ENCODE peak calls at places on chromosomes 4 and X, in five cellular contexts. K, W, R, L and C are unnamed samples. For H3K4me1, the result is how much of the 10 kb centered on the place peaks cover.

GRCh38 chrX:110212299-110212698 is 105.6 kb downstream of the AMMECR1 start:
- DNase-seq in K (no peak), W (no peak), R (no peak), L (no peak), C (no peak)

GRCh38 chr4:152161676-152162330 is 374.1 kb downstream of the FBXW7 start:
- DNase-seq in K (no peak), W (no peak), R (no peak), L (no peak), C (no peak)

GRCh38 chr4:16119981-16120380 is 36.2 kb upstream of the PROM1 start:
- DNase-seq in K (no peak), W (no peak), R (no peak), L (no peak), C (no peak)

GRCh38 chr4:140237616-140238352 is 83.8 kb upstream of the MAML3 start:
- DNase-seq in K (no peak), W (peak), R (peak), L (peak), C (peak)

GRCh38 chr4:72858328-72858727 is 211.2 kb downstream of the COX18 start:
- DNase-seq in K (no peak), W (no peak), R (no peak), L (no peak), C (no peak)

GRCh38 chrX:46180258-46180687 is 364.9 kb downstream of the ZNF674 start:
- DNase-seq in K (peak), W (no peak), R (no peak), L (no peak), C (no peak)

GRCh38 chr4:144710526-144710912 is 64.6 kb downstream of the HHIP start:
- DNase-seq in K (no peak), W (no peak), R (no peak), L (no peak), C (no peak)

GRCh38 chrX:115023139-115023538 is 5.7 kb upstream of the IL13RA2 start:
- DNase-seq in K (no peak), W (peak), R (no peak), L (no peak), C (no peak)

GRCh38 chrX:69286546-69286906 is 121.3 kb upstream of the PJA1 start:
- DNase-seq in K (no peak), W (no peak), R (no peak), L (no peak), C (no peak)

GRCh38 chr4:153282023-153282422 is 62.5 kb upstream of the MND1 start:
- DNase-seq in K (no peak), W (no peak), R (no peak), L (no peak), C (no peak)

GRCh38 chr4:140756292-140757219 is at the start of gene TBC1D9:
- DNase-seq in K (peak), W (peak), R (peak), L (peak), C (peak)

GRCh38 chrX:22081475-22082092 is 49.5 kb downstream of the PHEX start:
- DNase-seq in K (no peak), W (peak), R (no peak), L (peak), C (peak)

GRCh38 chr4:54683616-54684346 is 26.0 kb downstream of the KIT start:
- DNase-seq in K (no peak), W (no peak), R (no peak), L (no peak), C (no peak)

GRCh38 chr4:21697583-21697982 is 251.0 kb downstream of the KCNIP4 start:
- DNase-seq in K (no peak), W (peak), R (no peak), L (no peak), C (no peak)

GRCh38 chr4:84877051-84877833 is 89.2 kb downstream of the WDFY3 start:
- DNase-seq in K (no peak), W (no peak), R (no peak), L (no peak), C (no peak)

GRCh38 chr4:36508390-36508789 is 227.0 kb downstream of the DTHD1 start:
- DNase-seq in K (no peak), W (no peak), R (no peak), L (no peak), C (no peak)

GRCh38 chr4:122625156-122625555 is 4.3 kb upstream of the IL21 start:
- DNase-seq in K (no peak), W (no peak), R (no peak), L (no peak), C (no peak)

GRCh38 chr4:153362184-153362583 is 17.7 kb downstream of the MND1 start:
- DNase-seq in K (no peak), W (no peak), R (no peak), L (no peak), C (no peak)

GRCh38 chr4:7415927-7416686 is 18.6 kb downstream of the PSAPL1 start:
- DNase-seq in K (no peak), W (no peak), R (no peak), L (peak), C (no peak)

GRCh38 chr4:174604198-174604597 is 81.9 kb upstream of the HPGD start:
- DNase-seq in K (no peak), W (no peak), R (no peak), L (no peak), C (no peak)

GRCh38 chr4:149793459-149793858 is 22.2 kb downstream of the IQCM start:
- DNase-seq in K (no peak), W (no peak), R (no peak), L (no peak), C (no peak)

GRCh38 chr4:173537628-173538147 is 7.7 kb upstream of the HAND2 start:
- DNase-seq in K (no peak), W (no peak), R (no peak), L (no peak), C (no peak)

GRCh38 chr4:127355738-127356137 is 277.0 kb upstream of the INTU start:
- DNase-seq in K (no peak), W (no peak), R (no peak), L (no peak), C (no peak)

GRCh38 chr4:44446801-44447562 is 1.6 kb downstream of the KCTD8 start:
- DNase-seq in K (no peak), W (no peak), R (no peak), L (peak), C (no peak)

GRCh38 chr4:124429746-124430250 is 282.7 kb downstream of the ANKRD50 start:
- DNase-seq in K (no peak), W (no peak), R (no peak), L (no peak), C (no peak)

GRCh38 chr4:150117094-150117493 is 38.8 kb downstream of the DCLK2 start:
- DNase-seq in K (no peak), W (no peak), R (no peak), L (no peak), C (no peak)

GRCh38 chr4:74206088-74206826 is 48.3 kb downstream of the MTHFD2L start:
- DNase-seq in K (peak), W (peak), R (no peak), L (no peak), C (peak)

GRCh38 chrX:100645106-100645505 is 1.1 kb downstream of the SRPX2 start:
- DNase-seq in K (no peak), W (no peak), R (no peak), L (no peak), C (no peak)

DNA sequence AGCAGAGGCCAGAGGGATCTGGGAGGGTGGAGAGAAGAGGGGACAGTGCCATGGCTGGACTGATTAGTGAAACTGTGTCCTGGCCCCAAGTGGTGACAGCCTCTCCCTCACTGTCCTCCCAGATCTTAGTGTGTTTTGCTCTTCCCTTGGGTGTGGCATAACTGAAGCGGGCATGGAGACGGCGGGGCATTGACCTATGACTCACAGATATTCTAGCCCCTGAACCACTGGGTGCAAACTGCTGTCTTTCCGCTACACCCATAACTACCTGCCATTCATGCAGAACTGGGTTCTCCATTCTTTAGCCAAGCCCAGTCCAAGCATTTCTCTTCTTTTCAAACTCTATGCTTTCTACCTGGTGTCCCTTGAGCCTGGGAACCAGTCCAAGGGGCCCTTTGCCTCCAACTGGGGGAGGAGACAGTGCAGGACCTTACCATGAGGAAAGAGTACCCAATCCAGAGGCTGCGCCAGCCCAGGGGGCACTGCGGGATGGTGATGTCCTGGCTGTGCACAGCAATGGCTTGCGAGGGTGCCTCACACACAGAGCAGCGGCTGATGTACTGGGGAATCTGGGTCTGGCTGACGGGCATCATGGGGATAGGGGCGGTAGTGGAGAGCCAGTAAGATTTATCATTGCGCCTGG is 67.6 kb downstream of the ATG4A start:
- DNase-seq in K (no peak), W (no peak), R (no peak), L (no peak), C (no peak)
- H3K4me1 ChIP-seq in K (under half), W (under half), R (under half), L (under half), C (under half)

DNA sequence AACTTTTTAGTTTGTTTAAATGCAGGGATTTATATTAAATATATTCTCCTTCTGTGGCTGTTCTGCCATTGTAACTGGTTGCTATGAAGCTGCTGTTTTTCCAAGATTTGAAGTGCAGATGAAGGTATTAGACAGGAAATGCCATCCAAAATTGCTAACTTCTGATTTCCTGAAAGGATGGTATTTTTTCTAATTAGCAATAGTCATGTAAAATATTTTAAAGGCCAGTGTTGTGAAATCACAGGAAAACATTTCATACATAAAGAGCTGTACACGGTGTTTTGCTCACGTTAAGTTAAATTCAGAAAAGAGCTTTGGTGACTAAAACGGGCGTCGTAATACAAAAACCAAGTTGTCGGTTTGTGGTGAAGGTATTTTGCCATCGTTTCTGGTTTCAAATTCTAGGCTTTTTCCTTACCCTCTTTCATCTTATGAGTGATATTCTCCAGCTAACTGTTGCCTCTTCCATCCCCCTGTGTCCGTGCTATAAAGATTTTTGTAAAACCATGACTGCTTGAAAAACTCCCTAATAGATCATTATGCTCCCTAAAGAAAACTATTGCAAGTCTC is 39.8 kb downstream of the AFF1 start:
- DNase-seq in K (no peak), W (no peak), R (no peak), L (no peak), C (no peak)
- H3K4me1 ChIP-seq in K (under half), W (under half), R (under half), L (under half), C (under half)

GRCh38 chr4:184450045-184450444 is 24.3 kb downstream of the IRF2 start:
- DNase-seq in K (no peak), W (no peak), R (no peak), L (no peak), C (no peak)

GRCh38 chr4:184451726-184452125 is 22.6 kb downstream of the IRF2 start:
- DNase-seq in K (no peak), W (no peak), R (no peak), L (no peak), C (no peak)

GRCh38 chr4:184448828-184449227 is 25.5 kb downstream of the IRF2 start:
- DNase-seq in K (no peak), W (peak), R (no peak), L (no peak), C (no peak)

GRCh38 chr4:184453402-184454160 is 20.8 kb downstream of the IRF2 start:
- DNase-seq in K (no peak), W (peak), R (no peak), L (no peak), C (no peak)

DNA sequence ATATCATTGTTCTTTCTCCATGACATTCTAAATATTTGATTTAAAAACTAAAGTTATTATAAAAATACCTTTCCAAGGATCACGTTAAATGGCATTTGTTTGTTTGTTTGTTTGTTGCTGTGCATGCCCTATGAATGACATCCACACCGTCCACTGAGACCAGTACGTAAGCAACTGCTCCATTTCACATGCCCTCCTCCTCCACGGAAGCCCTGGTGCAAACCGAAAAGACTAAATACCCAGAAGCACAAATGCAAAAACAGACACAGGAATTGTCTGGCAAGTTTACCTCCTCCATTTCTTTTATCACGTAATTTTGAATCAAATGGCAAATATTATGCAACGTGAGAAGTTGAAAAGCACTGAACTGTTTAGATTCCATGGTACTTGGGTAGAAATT is 23.6 kb downstream of the IRF2 start:
- DNase-seq in K (no peak), W (no peak), R (no peak), L (no peak), C (no peak)
- H3K4me1 ChIP-seq in K (under half), W (under half), R (half or more), L (half or more), C (under half)

GRCh38 chr4:1210971-1211370 is 38.0 kb downstream of the CTBP1 start:
- DNase-seq in K (no peak), W (no peak), R (no peak), L (peak), C (peak)
- H3K4me1 ChIP-seq in K (under half), W (under half), R (under half), L (under half), C (under half)

DNA sequence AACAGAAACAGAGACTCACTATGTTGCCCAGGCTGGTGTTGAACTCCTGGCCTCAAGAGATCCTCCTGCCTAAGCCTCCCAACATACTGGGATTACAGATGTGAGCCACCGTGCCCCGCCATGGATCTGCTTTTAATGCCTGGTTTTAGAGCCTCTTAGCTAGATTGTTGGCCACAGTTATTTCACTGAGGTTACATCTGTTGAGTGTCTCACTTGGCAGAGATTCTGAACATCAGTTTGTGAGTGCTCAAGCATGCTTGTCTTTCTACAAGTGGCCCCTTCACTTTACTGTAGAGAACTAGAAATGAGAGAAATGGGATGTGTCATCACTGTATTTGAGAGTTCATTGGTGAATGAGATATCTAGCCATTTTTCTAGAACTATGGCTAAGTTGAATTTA is 218.5 kb downstream of the APBB2 start:
- DNase-seq in K (no peak), W (no peak), R (no peak), L (no peak), C (no peak)
- H3K4me1 ChIP-seq in K (under half), W (under half), R (under half), L (under half), C (under half)